ENCODE peak calls at places on chromosomes 1 and 21, in seven cellular contexts. N, C, T, W, U, G and Y are unnamed samples.

GRCh38 chr1:982765-983436 is 1.0 kb upstream of the PERM1 start:
- DNase-seq in N (no peak), C (no peak), T (no peak), W (no peak), U (no peak), G (no peak), Y (no peak)

GRCh38 chr1:224894915-224895314 is 34.6 kb upstream of the DNAH14 start:
- DNase-seq in N (peak), C (peak), T (no peak), W (peak), U (peak), G (no peak), Y (no peak)

GRCh38 chr21:40047993-40048730 is 180.9 kb downstream of the PCP4 start:
- DNase-seq in N (no peak), C (no peak), T (no peak), W (no peak), U (no peak), G (no peak), Y (no peak)

GRCh38 chr1:203559523-203559922 is 65.6 kb downstream of the OPTC start:
- DNase-seq in N (no peak), C (no peak), T (no peak), W (peak), U (peak), G (no peak), Y (no peak)

GRCh38 chr1:94971491-94971924 is 44.6 kb upstream of the CNN3 start:
- DNase-seq in N (peak), C (no peak), T (no peak), W (peak), U (peak), G (no peak), Y (no peak)

GRCh38 chr1:29256395-29256794 is 20.1 kb downstream of the PTPRU start:
- DNase-seq in N (no peak), C (peak), T (no peak), W (no peak), U (no peak), G (no peak), Y (no peak)

GRCh38 chr1:22237433-22238093 is 94.7 kb upstream of the WNT4 start:
- DNase-seq in N (no peak), C (no peak), T (no peak), W (peak), U (no peak), G (no peak), Y (no peak)

GRCh38 chr1:19646771-19647319 is 2.7 kb downstream of the NBL1 start:
- DNase-seq in N (no peak), C (no peak), T (no peak), W (no peak), U (no peak), G (no peak), Y (no peak)

GRCh38 chr1:115277276-115277675 is 60.8 kb downstream of the NGF start:
- DNase-seq in N (peak), C (no peak), T (no peak), W (no peak), U (no peak), G (no peak), Y (no peak)

GRCh38 chr1:185474440-185475149 is 157.6 kb upstream of the IVNS1ABP start:
- DNase-seq in N (no peak), C (no peak), T (no peak), W (no peak), U (no peak), G (no peak), Y (no peak)

GRCh38 chr21:36211660-36212512 is 55.3 kb downstream of the DOP1B start:
- DNase-seq in N (peak), C (no peak), T (no peak), W (peak), U (peak), G (no peak), Y (no peak)

GRCh38 chr1:201925961-201926585 is 20.3 kb downstream of the LMOD1 start:
- DNase-seq in N (no peak), C (no peak), T (no peak), W (no peak), U (peak), G (no peak), Y (no peak)

GRCh38 chr1:10901091-10901893 is 104.8 kb upstream of the CASZ1 start:
- DNase-seq in N (peak), C (no peak), T (no peak), W (peak), U (no peak), G (no peak), Y (no peak)

GRCh38 chr1:40844887-40845878 is 17.0 kb downstream of the CITED4 start:
- DNase-seq in N (no peak), C (no peak), T (no peak), W (no peak), U (no peak), G (no peak), Y (no peak)

GRCh38 chr21:45724345-45724961 is 80.9 kb downstream of the PCBP3 start:
- DNase-seq in N (no peak), C (no peak), T (no peak), W (no peak), U (no peak), G (no peak), Y (no peak)

GRCh38 chr1:46044116-46044515 is 88.3 kb downstream of the PIK3R3 start:
- DNase-seq in N (no peak), C (no peak), T (no peak), W (no peak), U (no peak), G (no peak), Y (no peak)

GRCh38 chr1:13945856-13946255 is 245.9 kb downstream of the PRDM2 start:
- DNase-seq in N (no peak), C (no peak), T (no peak), W (no peak), U (no peak), G (no peak), Y (no peak)

GRCh38 chr1:39829791-39830533 is 41.3 kb upstream of the BMP8B start:
- DNase-seq in N (no peak), C (no peak), T (no peak), W (no peak), U (no peak), G (no peak), Y (no peak)

GRCh38 chr1:78286686-78287085 is 204.1 kb upstream of the PTGFR start:
- DNase-seq in N (no peak), C (no peak), T (no peak), W (peak), U (peak), G (no peak), Y (no peak)

GRCh38 chr1:156618853-156619581 is at the start of gene HAPLN2:
- DNase-seq in N (no peak), C (peak), T (no peak), W (peak), U (peak), G (no peak), Y (peak)

GRCh38 chr21:37087188-37087587 is 14.1 kb downstream of the TTC3 start:
- DNase-seq in N (no peak), C (peak), T (no peak), W (peak), U (peak), G (no peak), Y (no peak)

GRCh38 chr1:196209265-196209664 is 399.0 kb downstream of the KCNT2 start:
- DNase-seq in N (no peak), C (no peak), T (no peak), W (no peak), U (no peak), G (no peak), Y (no peak)

GRCh38 chr1:157870477-157870876 is 28.9 kb upstream of the CD5L start:
- DNase-seq in N (no peak), C (no peak), T (no peak), W (no peak), U (no peak), G (no peak), Y (no peak)

GRCh38 chr1:154607748-154608521 is at the start of gene ADAR:
- DNase-seq in N (peak), C (peak), T (peak), W (peak), U (peak), G (peak), Y (peak)

GRCh38 chr1:147111381-147112130 is 60.7 kb downstream of the PRKAB2 start:
- DNase-seq in N (no peak), C (no peak), T (no peak), W (no peak), U (no peak), G (no peak), Y (no peak)

GRCh38 chr1:209807509-209807908 is 1.6 kb upstream of the IRF6 start:
- DNase-seq in N (no peak), C (no peak), T (no peak), W (no peak), U (peak), G (no peak), Y (no peak)

GRCh38 chr1:75053207-75053606 is 81.0 kb upstream of the LHX8 start:
- DNase-seq in N (no peak), C (no peak), T (no peak), W (peak), U (no peak), G (no peak), Y (no peak)

GRCh38 chr1:80846966-80847365 is 953.8 kb upstream of the ADGRL2 start:
- DNase-seq in N (peak), C (no peak), T (no peak), W (no peak), U (no peak), G (no peak), Y (no peak)

GRCh38 chr1:233843523-233844204 is 60.8 kb upstream of the SLC35F3 start:
- DNase-seq in N (peak), C (no peak), T (no peak), W (peak), U (no peak), G (no peak), Y (no peak)

GRCh38 chr1:151638812-151639211 is 27.0 kb downstream of the SNX27 start:
- DNase-seq in N (no peak), C (no peak), T (no peak), W (no peak), U (no peak), G (no peak), Y (no peak)

GRCh38 chr21:33230518-33231324 is 983 bp downstream of the IFNAR2 start:
- DNase-seq in N (peak), C (peak), T (peak), W (peak), U (peak), G (peak), Y (peak)

GRCh38 chr1:199665371-199665770 is 362.1 kb upstream of the NR5A2 start:
- DNase-seq in N (no peak), C (no peak), T (no peak), W (no peak), U (no peak), G (no peak), Y (no peak)

GRCh38 chr1:150567717-150568561 is 11.5 kb downstream of the MCL1 start:
- DNase-seq in N (peak), C (peak), T (peak), W (peak), U (peak), G (peak), Y (peak)

GRCh38 chr1:6956488-6957159 is 171.4 kb downstream of the CAMTA1 start:
- DNase-seq in N (peak), C (peak), T (no peak), W (no peak), U (no peak), G (no peak), Y (no peak)

GRCh38 chr1:209652873-209653401 is 712 bp upstream of the LAMB3 start:
- DNase-seq in N (peak), C (no peak), T (peak), W (peak), U (peak), G (peak), Y (no peak)

GRCh38 chr1:109783436-109783835 is 19.7 kb upstream of the EPS8L3 start:
- DNase-seq in N (peak), C (peak), T (no peak), W (peak), U (peak), G (no peak), Y (peak)

GRCh38 chr1:200367841-200368534 is 41.8 kb downstream of the ZNF281 start:
- DNase-seq in N (no peak), C (no peak), T (no peak), W (peak), U (peak), G (no peak), Y (no peak)

GRCh38 chr1:207500306-207500705 is 4.3 kb downstream of the CR1 start:
- DNase-seq in N (no peak), C (no peak), T (no peak), W (no peak), U (no peak), G (no peak), Y (no peak)

GRCh38 chr1:182835811-182836210 is 3.3 kb upstream of the DHX9 start:
- DNase-seq in N (no peak), C (no peak), T (no peak), W (no peak), U (no peak), G (no peak), Y (no peak)

GRCh38 chr1:182841368-182841988 is 2.3 kb downstream of the DHX9 start:
- DNase-seq in N (peak), C (peak), T (no peak), W (peak), U (peak), G (no peak), Y (no peak)

GRCh38 chr1:182842265-182842664 is 3.1 kb downstream of the DHX9 start:
- DNase-seq in N (no peak), C (no peak), T (no peak), W (no peak), U (no peak), G (no peak), Y (no peak)

GRCh38 chr1:182845379-182845778 is 6.2 kb downstream of the DHX9 start:
- DNase-seq in N (no peak), C (no peak), T (no peak), W (no peak), U (no peak), G (no peak), Y (no peak)

GRCh38 chr1:182839209-182840065 is at the start of gene DHX9:
- DNase-seq in N (peak), C (peak), T (peak), W (peak), U (peak), G (peak), Y (peak)
- TF ChIP-seq CTCF in N (peak), C (peak), T (peak), W (peak), U (peak), G (peak), Y (no peak)

DNA sequence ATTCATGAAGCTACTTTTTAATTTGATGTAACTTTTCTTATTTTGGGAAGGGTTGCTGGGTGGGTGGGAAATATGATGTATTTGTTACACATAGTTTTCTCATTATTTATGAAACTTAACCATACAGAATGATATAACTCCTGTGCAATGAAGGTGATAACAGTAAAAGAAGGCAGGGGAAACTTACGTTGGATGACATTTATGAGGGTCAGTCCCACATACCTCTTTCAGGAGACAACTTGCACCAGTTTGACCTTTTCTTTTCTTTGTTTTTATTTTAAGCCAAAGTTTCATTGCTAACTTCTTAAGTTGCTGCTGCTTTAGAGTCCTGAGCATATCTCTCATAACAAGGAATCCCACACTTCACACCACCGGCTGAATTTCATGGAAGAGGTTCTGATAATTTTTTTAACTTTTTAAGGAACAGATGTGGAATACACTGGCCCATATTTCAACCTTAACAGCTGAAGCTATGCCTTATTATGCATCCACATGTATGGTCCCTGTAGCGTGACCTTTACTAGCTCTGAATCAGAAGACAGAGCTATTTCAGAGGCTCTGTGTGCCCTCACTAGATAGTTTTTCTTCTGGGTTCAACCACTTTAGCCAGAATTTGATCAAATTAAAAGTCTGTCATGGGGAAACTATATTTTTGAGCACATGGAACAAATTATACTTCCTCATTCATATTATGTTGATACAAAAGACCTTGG is 28.0 kb upstream of the KIAA1614 start:
- DNase-seq in N (no peak), C (no peak), T (no peak), W (no peak), U (no peak), G (no peak), Y (no peak)
- TF ChIP-seq CTCF in N (no peak), C (no peak), T (no peak), W (no peak), U (no peak), G (no peak), Y (no peak)

GRCh38 chr1:41890841-41891311 is 27.8 kb downstream of the HIVEP3 start:
- DNase-seq in N (peak), C (no peak), T (no peak), W (peak), U (no peak), G (no peak), Y (no peak)

GRCh38 chr1:41889506-41890414 is 29.0 kb downstream of the HIVEP3 start:
- DNase-seq in N (no peak), C (no peak), T (no peak), W (no peak), U (no peak), G (no peak), Y (no peak)

GRCh38 chr1:41892211-41892840 is 26.4 kb downstream of the HIVEP3 start:
- DNase-seq in N (no peak), C (no peak), T (no peak), W (no peak), U (peak), G (no peak), Y (no peak)

GRCh38 chr1:41888756-41889155 is 30.0 kb downstream of the HIVEP3 start:
- DNase-seq in N (no peak), C (no peak), T (no peak), W (no peak), U (no peak), G (no peak), Y (no peak)

DNA sequence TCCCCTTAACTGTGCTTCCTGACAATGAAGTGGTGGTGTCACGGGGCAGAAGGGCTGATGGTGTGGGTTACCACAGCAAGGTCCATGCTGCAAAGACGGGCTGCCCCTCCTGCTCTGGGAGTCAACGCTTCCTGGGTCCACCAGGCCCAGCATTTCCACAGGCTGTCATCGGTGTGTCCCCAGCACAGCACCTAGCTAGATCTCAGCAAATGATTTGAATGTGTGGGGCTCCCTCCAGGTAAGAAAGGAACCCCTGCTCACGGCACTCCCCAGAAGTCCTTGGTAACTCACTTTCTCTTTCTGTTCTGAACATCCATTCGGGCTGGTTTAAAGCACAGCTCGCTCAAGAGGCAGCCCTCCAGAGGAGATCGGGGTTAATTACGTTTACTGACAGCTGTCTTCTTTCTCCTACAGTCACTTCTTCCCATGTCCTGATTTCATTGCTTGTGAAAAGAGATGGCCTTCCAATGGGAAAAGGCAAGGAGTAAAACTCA is 27.3 kb downstream of the HIVEP3 start:
- DNase-seq in N (peak), C (peak), T (no peak), W (peak), U (peak), G (no peak), Y (no peak)
- TF ChIP-seq CTCF in N (no peak), C (peak), T (no peak), W (no peak), U (peak), G (no peak), Y (no peak)

DNA sequence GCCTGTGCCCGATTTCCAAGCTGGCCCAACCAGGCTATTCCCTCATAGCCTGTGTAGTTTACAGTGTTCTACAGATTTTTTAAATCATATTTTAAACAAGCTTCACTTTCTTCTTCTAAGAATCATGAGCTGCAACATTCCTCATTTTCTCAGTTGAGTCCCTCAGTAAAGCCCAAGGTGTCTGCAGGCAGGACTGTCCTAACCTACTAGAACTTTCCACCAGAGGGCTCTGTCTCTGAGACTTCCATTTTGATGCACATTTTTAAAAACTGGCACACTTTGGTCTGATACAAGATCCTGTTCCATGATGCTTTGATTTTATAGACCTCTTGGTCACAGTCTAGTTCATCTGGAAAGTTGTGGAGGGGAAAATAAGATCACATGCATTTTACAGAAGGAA is 21.6 kb upstream of the SLAMF6 start:
- DNase-seq in N (no peak), C (peak), T (no peak), W (peak), U (peak), G (no peak), Y (no peak)
- TF ChIP-seq CTCF in N (no peak), C (peak), T (peak), W (peak), U (peak), G (no peak), Y (peak)

GRCh38 chr1:17627239-17628052 is 87.9 kb downstream of the ARHGEF10L start:
- DNase-seq in N (no peak), C (no peak), T (no peak), W (no peak), U (no peak), G (no peak), Y (no peak)
- TF ChIP-seq CTCF in N (no peak), C (no peak), T (no peak), W (no peak), U (no peak), G (no peak), Y (no peak)

DNA sequence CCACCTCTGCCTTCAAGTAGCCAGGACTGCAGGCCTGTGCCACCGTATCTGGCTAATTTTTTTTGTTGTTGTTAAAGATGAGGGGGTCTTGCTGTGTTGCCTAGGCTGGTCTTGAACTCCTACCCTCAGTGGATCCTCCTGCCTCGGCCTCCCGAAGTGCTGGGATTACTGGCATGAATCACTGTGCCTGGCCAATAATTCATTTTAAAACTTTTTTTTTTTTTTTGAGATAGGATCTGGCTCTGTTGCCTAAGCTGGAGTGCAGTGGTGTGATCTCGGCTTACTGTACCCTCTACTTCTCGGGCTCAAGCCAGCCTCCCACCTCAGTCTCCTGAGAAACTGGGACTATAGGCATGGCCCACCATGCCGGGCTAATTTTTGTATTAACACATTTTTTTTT is 3.5 kb downstream of the CDC73 start:
- DNase-seq in N (no peak), C (no peak), T (no peak), W (no peak), U (no peak), G (no peak), Y (no peak)
- TF ChIP-seq CTCF in N (no peak), C (no peak), T (no peak), W (no peak), U (no peak), G (no peak), Y (no peak)